ENCODE peak calls at places on chromosomes 7 and 10, in ten cellular contexts. C is CD8-positive, alpha-beta memory T cell; A is left lung; U is coronary artery; F is stimulated activated CD8-positive, alpha-beta memory T cell treated with anti-CD3 and anti-CD28 coated beads, Interleukin-4, amount 100 ng/mL, for 4 hours; T is activated naive CD4-positive, alpha-beta T cell treated with anti-CD3 and anti-CD28 coated beads, Interleukin-2, amount 10 ng/mL, durations not matched to agents 7 days and 5 days; M is NCI-H1694 treated with DMSO at 0.1 percent for 48 hours; E is Panc1; L is astrocyte of the spinal cord; R is HCT116. V is an unnamed sample.

GRCh38 chr10:126387931-126388911 is at the start of gene ADAM12:
- DNase-seq in L (peak), E (no peak), U (no peak), C (peak), T (no peak), M (no peak), F (no peak), A (no peak), R (no peak), V (no peak)

GRCh38 chr10:74056081-74056818 is 58.3 kb downstream of the VCL start:
- DNase-seq in R (peak), E (peak), A (no peak), C (no peak), M (no peak), U (no peak), F (no peak), T (peak), L (peak), V (no peak)

GRCh38 chr10:120943542-120943941 is 92.4 kb downstream of the WDR11 start:
- DNase-seq in U (no peak), E (no peak), R (no peak), L (no peak), A (no peak), M (no peak), T (no peak), C (no peak), F (no peak), V (no peak)

GRCh38 chr10:16417341-16417740 is 19.5 kb upstream of the PTER start:
- DNase-seq in A (no peak), E (no peak), L (no peak), U (no peak), C (no peak), F (no peak), M (no peak), T (no peak), R (no peak), V (no peak)

GRCh38 chr7:110568388-110568787 is 522.5 kb upstream of the LRRN3 start:
- DNase-seq in T (no peak), A (no peak), R (no peak), C (no peak), F (no peak), L (no peak), E (no peak), U (no peak), M (no peak), V (no peak)

GRCh38 chr10:132815161-132815857 is 29.4 kb upstream of the NKX6-2 start:
- DNase-seq in U (no peak), T (no peak), R (no peak), C (no peak), F (no peak), A (no peak), M (no peak), L (no peak), E (no peak), V (no peak)

GRCh38 chr7:1150400-1151002 is 9.5 kb downstream of the ZFAND2A start:
- DNase-seq in C (no peak), A (no peak), F (no peak), T (no peak), M (no peak), L (no peak), E (no peak), R (no peak), U (no peak), V (no peak)

GRCh38 chr7:1110358-1110757 is 22.4 kb downstream of the GPER1 start:
- DNase-seq in A (no peak), M (no peak), R (no peak), E (no peak), T (no peak), F (no peak), U (no peak), C (no peak), L (no peak), V (no peak)

GRCh38 chr10:5904227-5904626 is 14.2 kb downstream of the FBH1 start:
- DNase-seq in T (no peak), M (no peak), A (no peak), C (no peak), U (no peak), E (no peak), F (no peak), R (no peak), L (no peak), V (no peak)

GRCh38 chr7:111090834-111091233 is at the start of gene LRRN3:
- DNase-seq in F (no peak), R (no peak), E (no peak), L (peak), C (no peak), M (peak), A (no peak), T (peak), U (peak), V (no peak)

GRCh38 chr7:107161415-107161814 is 7.4 kb upstream of the HBP1 start:
- DNase-seq in L (no peak), U (no peak), T (no peak), F (no peak), R (no peak), M (no peak), E (no peak), A (no peak), C (no peak), V (peak)

GRCh38 chr7:10708447-10708846 is 265.2 kb upstream of the PHF14 start:
- DNase-seq in L (no peak), C (no peak), M (peak), U (no peak), T (no peak), A (no peak), F (no peak), E (peak), R (peak), V (no peak)

GRCh38 chr10:132402781-132403241 is 5.8 kb downstream of the PWWP2B start:
- DNase-seq in L (no peak), M (no peak), U (no peak), A (no peak), F (no peak), E (no peak), C (no peak), T (no peak), R (no peak), V (no peak)

GRCh38 chr10:121300723-121301122 is 297.5 kb downstream of the FGFR2 start:
- DNase-seq in T (no peak), E (no peak), A (no peak), M (no peak), F (no peak), U (no peak), R (no peak), L (no peak), C (no peak), V (no peak)

V was measured in SK-N-MC.